ENCODE peak calls at places on chromosomes 3 and 15, in eight cellular contexts. Y, K, B, O, I, L, N and G are unnamed samples. For H4K20me1, the result is how much of the 10 kb centered on the place peaks cover.

GRCh38 chr15:64875641-64876223 is 34.0 kb downstream of the PLEKHO2 start:
- DNase-seq in Y (no peak), K (no peak), B (no peak), O (no peak), I (no peak), L (no peak), N (no peak), G (no peak)

GRCh38 chr3:111069974-111070751 is 1.5 kb upstream of the NECTIN3 start:
- DNase-seq in Y (no peak), K (no peak), B (peak), O (peak), I (peak), L (no peak), N (no peak), G (no peak)

GRCh38 chr3:116161570-116162290 is 283.6 kb downstream of the LSAMP start:
- DNase-seq in Y (no peak), K (no peak), B (no peak), O (no peak), I (no peak), L (no peak), N (no peak), G (no peak)

GRCh38 chr3:161800985-161801559 is 304.5 kb downstream of the OTOL1 start:
- DNase-seq in Y (peak), K (peak), B (no peak), O (no peak), I (no peak), L (no peak), N (no peak), G (no peak)

GRCh38 chr15:78087944-78088772 is 4.2 kb upstream of the SH2D7 start:
- DNase-seq in Y (peak), K (no peak), B (no peak), O (peak), I (no peak), L (no peak), N (no peak), G (no peak)

GRCh38 chr3:19598870-19599269 is 335.1 kb downstream of the EFHB start:
- DNase-seq in Y (peak), K (peak), B (no peak), O (no peak), I (no peak), L (no peak), N (no peak), G (no peak)

GRCh38 chr15:90402230-90402629 is 14.2 kb downstream of the IQGAP1 start:
- DNase-seq in Y (no peak), K (no peak), B (peak), O (peak), I (peak), L (no peak), N (peak), G (peak)

GRCh38 chr15:66136948-66137347 is 116.6 kb downstream of the MEGF11 start:
- DNase-seq in Y (no peak), K (no peak), B (no peak), O (no peak), I (no peak), L (no peak), N (no peak), G (no peak)

GRCh38 chr15:80906159-80906775 is 83.4 kb downstream of the MESD start:
- DNase-seq in Y (no peak), K (no peak), B (no peak), O (peak), I (peak), L (no peak), N (peak), G (no peak)

GRCh38 chr3:39141211-39141995 is 12.0 kb downstream of the CSRNP1 start:
- DNase-seq in Y (no peak), K (no peak), B (peak), O (peak), I (peak), L (no peak), N (peak), G (no peak)

GRCh38 chr15:68380456-68380855 is 51.5 kb downstream of the ITGA11 start:
- DNase-seq in Y (no peak), K (no peak), B (no peak), O (no peak), I (no peak), L (no peak), N (no peak), G (no peak)

DNA sequence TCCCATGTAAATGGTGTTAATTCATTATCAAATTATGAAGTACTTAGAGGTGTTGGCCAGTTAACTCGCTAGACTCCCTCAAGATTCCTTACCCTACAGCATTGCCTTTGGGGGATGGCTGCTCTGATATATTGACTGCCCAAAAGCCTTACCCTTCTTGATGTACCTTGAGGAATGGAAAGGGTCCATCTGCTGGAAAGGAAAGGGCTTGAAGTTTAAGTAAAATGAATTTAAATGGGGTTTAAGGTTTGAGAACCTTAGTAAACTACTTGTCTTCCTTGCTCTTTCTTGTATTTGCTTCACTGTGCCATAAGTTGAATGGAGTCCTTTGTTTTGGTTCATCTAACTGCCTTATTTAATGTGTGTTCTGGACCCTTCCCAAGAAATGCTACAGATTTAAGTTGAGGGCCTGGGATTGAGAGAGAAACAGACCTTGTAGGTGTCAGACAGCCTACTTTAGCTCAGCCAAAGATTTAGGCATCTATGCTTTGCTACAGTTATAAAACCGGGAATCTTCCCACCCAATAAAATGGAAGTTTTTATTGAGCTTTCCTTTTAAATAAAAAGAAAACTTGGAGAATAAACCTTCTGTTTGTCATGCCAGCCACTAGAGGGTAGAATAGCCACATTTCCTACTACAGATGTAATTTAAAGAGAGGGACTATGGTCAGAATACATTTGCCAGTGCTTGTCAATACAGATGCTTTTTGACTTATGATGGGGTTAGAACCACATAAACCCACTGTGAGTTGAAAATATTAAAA is 25.3 kb downstream of the CMSS1 start:
- DNase-seq in Y (peak), K (no peak), B (peak), O (peak), I (peak), L (no peak), N (peak), G (no peak)
- H4K20me1 ChIP-seq in Y (under half), K (under half), B (under half), O (under half), I (under half), L (under half), N (under half), G (under half)

DNA sequence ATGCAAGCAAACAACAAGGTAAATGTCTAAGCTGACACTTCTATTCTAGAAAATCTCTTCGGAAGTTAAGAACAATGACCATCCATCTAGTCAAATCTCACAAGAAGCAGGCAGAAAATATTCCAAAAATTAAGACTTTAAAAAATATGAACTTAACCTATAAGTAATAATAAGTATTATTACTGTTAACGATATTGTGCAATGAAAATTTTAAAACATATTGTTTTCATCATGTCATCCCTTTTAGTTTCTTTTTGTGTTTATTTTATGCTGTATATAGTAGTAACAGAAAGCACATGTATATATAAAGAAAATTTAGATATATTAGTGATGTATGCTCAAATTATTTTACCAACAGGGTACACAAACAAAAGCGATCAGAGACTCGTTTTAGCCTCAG is 4.1 kb downstream of the HDGFL3 start:
- DNase-seq in Y (no peak), K (no peak), B (no peak), O (no peak), I (no peak), L (no peak), N (no peak), G (no peak)
- H4K20me1 ChIP-seq in Y (under half), K (under half), B (under half), O (under half), I (under half), L (under half), N (under half), G (under half)

DNA sequence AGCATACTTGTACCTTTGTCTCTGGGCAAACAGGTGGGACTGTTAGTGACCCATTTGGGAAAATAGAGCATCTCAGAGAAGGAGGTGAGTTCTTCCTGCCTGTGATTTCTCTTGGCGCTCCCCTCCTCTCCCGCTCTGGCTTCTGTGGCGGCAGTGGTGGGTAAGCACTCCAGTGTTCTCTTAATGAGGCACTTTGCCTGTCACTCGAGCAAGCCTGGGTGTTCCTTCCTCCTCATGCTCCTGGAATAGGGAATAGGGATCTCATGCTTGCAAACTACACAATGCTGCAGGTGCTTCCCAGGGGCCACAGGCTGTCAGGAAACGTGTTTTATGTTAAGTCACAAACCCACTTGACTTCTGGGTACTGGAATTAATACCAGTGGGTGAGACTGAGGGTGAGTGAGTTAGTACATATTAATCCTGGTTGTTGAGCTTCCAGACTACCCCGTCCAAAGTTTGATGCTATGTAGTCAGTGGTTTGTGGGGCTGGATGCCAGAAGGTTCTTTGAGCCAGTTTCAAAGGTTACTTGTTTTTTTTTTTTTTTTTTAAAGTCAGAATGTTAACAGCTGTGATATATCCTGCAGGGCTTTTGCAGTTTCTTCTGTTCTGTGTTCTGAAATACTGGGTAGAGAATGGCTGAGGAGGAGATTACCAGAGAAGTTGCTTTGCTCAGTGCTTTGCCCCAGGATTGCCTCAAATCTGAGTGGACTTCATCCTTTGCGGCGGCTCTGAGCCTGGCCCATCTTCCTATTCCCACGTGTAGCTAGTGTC is 30.5 kb downstream of the EDEM1 start:
- DNase-seq in Y (no peak), K (no peak), B (peak), O (peak), I (peak), L (no peak), N (no peak), G (no peak)
- H4K20me1 ChIP-seq in Y (under half), K (under half), B (under half), O (under half), I (under half), L (under half), N (under half), G (under half)

DNA sequence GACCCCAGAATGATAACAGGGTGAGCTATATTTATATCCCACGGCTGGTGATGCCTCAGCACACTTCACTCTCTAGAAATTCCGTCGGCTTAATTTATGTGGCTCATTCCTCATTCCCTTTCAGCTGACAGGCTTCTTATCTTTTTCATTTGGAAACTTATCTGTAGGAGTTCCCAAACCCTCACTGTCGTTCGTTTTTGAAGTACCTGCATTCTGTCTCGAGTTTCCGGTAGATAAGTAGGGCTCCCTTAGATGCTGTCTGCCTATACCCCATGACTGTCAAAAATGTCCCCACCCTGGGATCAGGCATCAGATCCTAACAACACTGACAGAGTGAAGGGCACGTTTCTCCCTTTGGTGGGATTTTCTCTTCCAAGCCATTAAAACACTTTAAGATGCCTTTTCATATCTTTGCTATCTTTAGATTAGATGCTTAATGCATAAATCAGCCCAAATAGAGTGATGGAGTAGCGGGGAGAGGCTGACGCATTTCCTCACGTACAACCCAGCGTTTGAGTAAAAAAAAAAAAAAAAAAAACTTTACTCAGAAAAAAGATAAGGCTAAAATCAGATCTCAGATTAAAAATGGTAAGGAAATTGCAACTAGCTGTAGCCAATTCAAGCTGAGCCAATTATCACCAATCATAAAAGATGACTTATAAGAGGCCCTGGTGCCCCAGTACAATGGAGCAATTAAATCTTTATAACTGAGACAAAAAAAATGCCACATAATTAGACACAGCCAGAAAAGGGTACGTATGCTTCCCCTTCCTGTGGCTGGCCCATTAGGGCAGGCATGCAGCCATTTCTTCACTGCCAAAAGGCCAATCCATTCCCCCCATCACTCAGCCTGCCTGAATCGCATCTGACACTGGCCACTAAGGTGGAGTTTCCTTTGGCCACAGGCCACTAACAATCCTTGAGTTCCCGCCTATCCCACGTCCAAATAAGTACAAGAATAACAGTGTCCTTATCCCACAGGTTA is 45.1 kb downstream of the RFTN1 start:
- DNase-seq in Y (no peak), K (no peak), B (no peak), O (no peak), I (no peak), L (no peak), N (no peak), G (no peak)
- H4K20me1 ChIP-seq in Y (under half), K (under half), B (under half), O (under half), I (under half), L (under half), N (under half), G (under half)

DNA sequence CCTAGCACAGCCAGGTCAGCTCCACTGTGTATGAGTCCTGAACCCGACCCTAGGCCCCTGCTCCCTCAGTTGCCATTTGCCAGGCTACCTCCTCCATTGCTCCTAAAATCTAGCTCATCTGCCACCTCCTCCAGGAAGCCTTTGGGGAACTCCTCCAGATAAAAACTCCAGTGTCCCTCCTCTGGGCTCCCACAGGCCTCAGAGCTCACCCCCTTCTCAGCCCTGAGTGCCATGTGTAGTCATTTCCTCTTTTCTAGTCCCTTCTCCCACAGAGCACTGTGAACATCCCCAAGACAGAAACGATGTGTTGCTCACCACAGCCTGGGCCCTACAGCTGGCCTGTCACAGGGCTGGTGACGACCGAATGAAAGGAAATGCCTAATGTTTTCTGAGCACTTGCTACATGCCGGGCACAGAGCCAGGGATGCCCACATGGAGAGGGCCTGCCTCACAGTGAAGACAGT is 61.0 kb downstream of the IQSEC1 start:
- DNase-seq in Y (peak), K (peak), B (no peak), O (peak), I (peak), L (no peak), N (no peak), G (peak)
- H4K20me1 ChIP-seq in Y (under half), K (under half), B (under half), O (under half), I (under half), L (under half), N (under half), G (under half)